ENCODE peak calls at places on chromosomes 3 and 15, in five cellular contexts. Y is IMR-90, C is GOT3, W is NCI-H1105, O is dorsolateral prefrontal cortex. M is an unnamed sample.

GRCh38 chr3:63654246-63654645 is 1.8 kb downstream of the SNTN start:
- DNase-seq in Y (peak; percentile 20), C (no peak), W (no peak), O (no peak), M (no peak)

GRCh38 chr15:85172846-85173490 is 191.3 kb downstream of the PDE8A start:
- DNase-seq in Y (no peak), C (no peak), W (no peak), O (no peak), M (no peak)

GRCh38 chr3:138919304-138919703 is 27.6 kb downstream of the FOXL2 start:
- DNase-seq in Y (no peak), C (no peak), W (no peak), O (no peak), M (no peak)

GRCh38 chr15:89812126-89812846 is 2.4 kb downstream of the ANPEP start:
- DNase-seq in Y (no peak), C (no peak), W (no peak), O (no peak), M (no peak)

GRCh38 chr3:183306798-183307671 is 54.0 kb downstream of the B3GNT5 start:
- DNase-seq in Y (peak; percentile 62), C (no peak), W (no peak), O (peak; percentile 9), M (peak; percentile 18)

GRCh38 chr3:187736418-187736871 is 8.8 kb downstream of the BCL6 start:
- DNase-seq in Y (peak; percentile 74), C (no peak), W (no peak), O (no peak), M (no peak)

GRCh38 chr3:171850324-171850697 is 7.2 kb downstream of the TMEM212 start:
- DNase-seq in Y (no peak), C (no peak), W (no peak), O (no peak), M (no peak)

GRCh38 chr15:65085990-65086679 is 9.6 kb downstream of the KBTBD13 start:
- DNase-seq in Y (peak; percentile 16), C (no peak), W (no peak), O (peak; percentile 23), M (no peak)

GRCh38 chr3:57164217-57164605 is 942 bp downstream of the IL17RD start:
- DNase-seq in Y (peak; percentile 18), C (no peak), W (no peak), O (no peak), M (no peak)

GRCh38 chr3:44029100-44029499 is 212.6 kb upstream of the TOPAZ1 start:
- DNase-seq in Y (no peak), C (no peak), W (no peak), O (no peak), M (no peak)